ENCODE peak calls at places on chromosome 1, in five cellular contexts. F is cerebellar cortex; P is ascending aorta; Z is sigmoid colon; U is CD8-positive, alpha-beta memory T cell. E is an unnamed sample.

GRCh38 chr1:34162852-34163766 is 1.9 kb downstream of the CSMD2 start:
- DNase-seq in F (peak), P (peak), Z (peak), U (no peak), E (peak)

GRCh38 chr1:67952071-67952470 is 98.4 kb downstream of the DIRAS3 start:
- DNase-seq in F (no peak), P (no peak), Z (no peak), U (no peak), E (no peak)

GRCh38 chr1:77536813-77537212 is 145.6 kb downstream of the ZZZ3 start:
- DNase-seq in F (no peak), P (no peak), Z (no peak), U (no peak), E (no peak)

GRCh38 chr1:91781371-91781825 is 104.6 kb downstream of the TGFBR3 start:
- DNase-seq in F (no peak), P (no peak), Z (no peak), U (no peak), E (no peak)

GRCh38 chr1:36093226-36093625 is 4.5 kb downstream of the ADPRS start:
- DNase-seq in F (no peak), P (no peak), Z (peak), U (no peak), E (no peak)

GRCh38 chr1:227903061-227903521 is 44.6 kb downstream of the WNT9A start:
- DNase-seq in F (no peak), P (no peak), Z (no peak), U (no peak), E (no peak)

GRCh38 chr1:229874609-229875008 is 192.4 kb upstream of the GALNT2 start:
- DNase-seq in F (no peak), P (no peak), Z (no peak), U (no peak), E (no peak)

GRCh38 chr1:55746710-55747109 is 531.5 kb upstream of the USP24 start:
- DNase-seq in F (no peak), P (no peak), Z (no peak), U (no peak), E (no peak)

GRCh38 chr1:236692722-236693121 is 6.4 kb downstream of the ACTN2 start:
- DNase-seq in F (no peak), P (no peak), Z (no peak), U (no peak), E (no peak)

GRCh38 chr1:46719689-46720088 is 775 bp upstream of the EFCAB14 start:
- DNase-seq in F (peak), P (no peak), Z (no peak), U (no peak), E (no peak)

GRCh38 chr1:27000817-27001460 is 7.4 kb downstream of the TRNP1 start:
- DNase-seq in F (no peak), P (peak), Z (peak), U (no peak), E (no peak)

GRCh38 chr1:198890531-198890930 is 251.7 kb downstream of the PTPRC start:
- DNase-seq in F (no peak), P (no peak), Z (no peak), U (no peak), E (no peak)

GRCh38 chr1:186781731-186782130 is 47.0 kb upstream of the PLA2G4A start:
- DNase-seq in F (no peak), P (no peak), Z (peak), U (no peak), E (no peak)

GRCh38 chr1:212062832-212063438 is 27.4 kb downstream of the DTL start:
- DNase-seq in F (peak), P (no peak), Z (no peak), U (no peak), E (no peak)